ENCODE peak calls at places on chromosomes 5 and 9, in five cellular contexts. P, L, C, A and N are unnamed samples.

GRCh38 chr5:111726986-111727385 is 30.0 kb downstream of the NREP start:
- DNase-seq in P (no peak), L (no peak), C (no peak), A (no peak), N (no peak)

GRCh38 chr5:169139381-169140125 is 161.4 kb downstream of the SLIT3 start:
- DNase-seq in P (no peak), L (no peak), C (no peak), A (no peak), N (no peak)

GRCh38 chr5:151571270-151572173 is 19.6 kb downstream of the FAT2 start:
- DNase-seq in P (no peak), L (no peak), C (no peak), A (no peak), N (no peak)

GRCh38 chr9:93648836-93649235 is 72.5 kb downstream of the PHF2 start:
- DNase-seq in P (no peak), L (peak; percentile 45), C (no peak), A (peak; percentile 38), N (peak; percentile 53)

GRCh38 chr5:157324237-157324636 is 58.3 kb downstream of the CYFIP2 start:
- DNase-seq in P (no peak), L (no peak), C (no peak), A (no peak), N (no peak)

GRCh38 chr5:16690243-16690839 is 73.5 kb upstream of the RETREG1 start:
- DNase-seq in P (peak; percentile 66), L (no peak), C (no peak), A (no peak), N (no peak)

GRCh38 chr5:32805966-32806626 is 95.0 kb downstream of the NPR3 start:
- DNase-seq in P (no peak), L (no peak), C (no peak), A (no peak), N (no peak)

GRCh38 chr5:1484416-1485319 is 39.1 kb downstream of the LPCAT1 start:
- DNase-seq in P (no peak), L (no peak), C (no peak), A (no peak), N (no peak)

GRCh38 chr5:179275941-179276837 is 69.1 kb downstream of the ADAMTS2 start:
- DNase-seq in P (no peak), L (no peak), C (no peak), A (peak; percentile 93), N (peak; percentile 94)

GRCh38 chr9:129414377-129415021 is 206.4 kb downstream of the C9orf50 start:
- DNase-seq in P (peak; percentile 36), L (peak; percentile 87), C (peak; percentile 58), A (peak; percentile 68), N (peak; percentile 82)

GRCh38 chr9:129968690-129969485 is 74.1 kb downstream of the FNBP1 start:
- DNase-seq in P (no peak), L (no peak), C (no peak), A (no peak), N (peak; percentile 70)

GRCh38 chr5:57181151-57181550 is 7.3 kb downstream of the GPBP1 start:
- DNase-seq in P (no peak), L (no peak), C (peak; percentile 26), A (no peak), N (no peak)

GRCh38 chr9:17481565-17481964 is 97.3 kb upstream of the SH3GL2 start:
- DNase-seq in P (no peak), L (peak; percentile 41), C (no peak), A (no peak), N (no peak)

GRCh38 chr9:120652902-120653301 is 61.4 kb downstream of the MEGF9 start:
- DNase-seq in P (no peak), L (no peak), C (no peak), A (no peak), N (no peak)
- H3K4me1 ChIP-seq in P (no peaks in the 10 kb centered on the region), L (no peaks in the 10 kb centered on the region), C (no peaks in the 10 kb centered on the region), A (no peaks in the 10 kb centered on the region), N (no peaks in the 10 kb centered on the region)

DNA sequence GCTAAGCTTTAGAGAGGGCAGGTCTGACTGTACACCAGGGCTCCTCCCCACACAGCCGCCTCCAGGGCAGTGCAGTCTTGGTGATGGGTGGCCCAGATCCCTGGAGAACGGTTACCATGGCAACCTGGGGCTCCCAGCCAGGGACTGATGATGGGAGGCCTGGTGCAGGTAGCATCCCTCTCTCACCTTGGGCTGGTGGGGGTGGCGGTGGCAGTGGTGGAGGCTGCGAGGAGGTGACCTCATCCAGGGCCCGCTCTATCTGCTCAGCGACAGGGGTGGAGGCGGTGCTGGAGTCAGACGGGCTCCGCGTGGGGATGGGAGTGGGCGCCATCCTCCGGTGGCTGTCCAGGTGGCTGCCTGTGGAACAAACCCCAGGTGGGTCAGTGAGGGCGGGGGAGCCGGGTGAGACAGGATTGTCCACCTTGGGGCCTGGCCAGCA is 12.3 kb downstream of the PRR7 start:
- DNase-seq in P (no peak), L (no peak), C (no peak), A (peak; percentile 53), N (peak; percentile 73)
- H3K4me1 ChIP-seq in P (peaks cover 6% of the 10 kb centered on the region), L (peaks cover 29% of the 10 kb centered on the region), C (peaks cover 12% of the 10 kb centered on the region), A (peaks cover 15% of the 10 kb centered on the region), N (no peaks in the 10 kb centered on the region)

GRCh38 chr5:172857982-172858381 is 23.9 kb downstream of the ERGIC1 start:
- DNase-seq in P (no peak), L (no peak), C (no peak), A (no peak), N (no peak)

GRCh38 chr5:172859966-172860365 is 25.9 kb downstream of the ERGIC1 start:
- DNase-seq in P (no peak), L (no peak), C (no peak), A (no peak), N (no peak)

GRCh38 chr5:172860520-172861443 is 26.7 kb downstream of the ERGIC1 start:
- DNase-seq in P (no peak), L (peak; percentile 86), C (no peak), A (peak; percentile 97), N (peak; percentile 97)

GRCh38 chr5:172858511-172858989 is 24.5 kb downstream of the ERGIC1 start:
- DNase-seq in P (peak; percentile 14), L (no peak), C (no peak), A (no peak), N (no peak)

GRCh38 chr5:172858990-172859811 is 25.1 kb downstream of the ERGIC1 start:
- DNase-seq in P (peak; percentile 50), L (no peak), C (no peak), A (peak; percentile 89), N (peak; percentile 90)
- H3K4me1 ChIP-seq in P (peaks cover 15% of the 10 kb centered on the region), L (peaks cover 57% of the 10 kb centered on the region), C (peaks cover 8% of the 10 kb centered on the region), A (peaks cover 80% of the 10 kb centered on the region), N (peaks cover 83% of the 10 kb centered on the region)

DNA sequence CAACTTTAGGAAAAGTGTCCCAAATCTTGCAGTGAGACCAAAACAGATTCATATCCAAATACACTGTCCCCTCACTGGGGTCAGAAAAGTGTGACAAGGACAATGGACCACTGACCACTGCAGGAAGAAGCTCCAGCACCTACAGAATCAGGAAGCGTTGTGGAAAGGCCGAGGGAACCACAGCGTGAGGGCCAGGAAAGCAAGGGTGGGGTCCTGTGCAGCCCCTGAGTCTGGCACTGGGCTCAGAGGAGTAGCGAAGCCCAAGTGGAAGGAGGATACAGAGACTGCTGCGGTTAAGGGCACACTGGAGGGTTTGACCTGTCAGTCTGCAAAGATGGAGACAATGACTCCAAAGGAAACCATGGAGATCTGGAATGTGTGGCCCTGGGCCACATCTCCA is 36.9 kb downstream of the C5orf15 start:
- DNase-seq in P (no peak), L (peak; percentile 70), C (no peak), A (no peak), N (no peak)
- H3K4me1 ChIP-seq in P (no peaks in the 10 kb centered on the region), L (peaks cover 8% of the 10 kb centered on the region), C (peaks cover 18% of the 10 kb centered on the region), A (no peaks in the 10 kb centered on the region), N (no peaks in the 10 kb centered on the region)

DNA sequence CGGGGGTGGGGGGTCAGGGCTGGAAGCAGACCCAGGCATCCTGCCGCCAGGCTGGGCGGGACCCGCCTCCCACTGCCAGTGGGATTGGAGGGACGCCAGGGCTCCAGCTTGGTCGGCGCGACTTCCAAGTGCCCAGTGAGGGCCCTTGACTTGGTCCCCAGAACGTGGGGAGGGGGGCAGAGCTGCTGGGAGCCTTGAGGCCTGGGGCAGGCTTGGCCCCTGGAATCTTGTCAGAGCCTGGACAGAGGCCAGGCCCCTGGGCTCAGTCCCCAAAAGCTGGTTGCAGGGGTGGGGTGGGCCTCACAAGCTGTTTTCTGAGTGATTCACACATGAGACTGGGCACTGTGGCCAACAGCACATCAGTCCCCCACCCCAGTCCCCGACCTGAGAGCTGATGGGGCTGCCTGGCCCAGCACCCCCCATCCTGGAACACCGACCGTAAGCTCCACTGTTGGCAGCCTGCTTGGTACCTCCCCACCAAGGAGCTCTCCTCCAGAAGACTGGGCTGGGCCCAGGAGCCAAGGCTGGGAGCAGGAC is 528 bp downstream of the CLIC3 start:
- DNase-seq in P (no peak), L (no peak), C (no peak), A (no peak), N (no peak)
- H3K4me1 ChIP-seq in P (peaks cover 5% of the 10 kb centered on the region), L (peaks cover 56% of the 10 kb centered on the region), C (peaks cover 58% of the 10 kb centered on the region), A (peaks cover 10% of the 10 kb centered on the region), N (peaks cover 34% of the 10 kb centered on the region)

DNA sequence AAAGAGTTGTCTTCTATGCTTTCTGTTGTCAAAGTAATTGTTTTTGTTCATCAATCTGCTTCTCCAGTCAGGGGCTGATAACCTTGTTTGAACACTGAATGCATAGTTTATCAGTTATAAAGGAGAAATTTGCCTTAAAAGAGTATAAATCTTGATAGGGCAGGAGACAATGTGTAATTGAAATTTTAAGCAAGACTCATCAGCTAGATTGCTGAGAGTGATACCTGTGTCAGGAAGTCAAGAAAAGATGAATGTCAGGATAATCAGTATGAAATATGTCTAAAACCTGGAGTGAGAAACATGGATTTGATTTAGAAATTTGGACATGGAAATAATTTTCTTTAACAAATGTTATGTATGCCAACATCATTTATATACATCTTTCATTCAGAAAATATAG is 1258.1 kb downstream of the EFNA5 start:
- DNase-seq in P (no peak), L (no peak), C (no peak), A (no peak), N (no peak)
- H3K4me1 ChIP-seq in P (no peaks in the 10 kb centered on the region), L (no peaks in the 10 kb centered on the region), C (no peaks in the 10 kb centered on the region), A (no peaks in the 10 kb centered on the region), N (no peaks in the 10 kb centered on the region)

DNA sequence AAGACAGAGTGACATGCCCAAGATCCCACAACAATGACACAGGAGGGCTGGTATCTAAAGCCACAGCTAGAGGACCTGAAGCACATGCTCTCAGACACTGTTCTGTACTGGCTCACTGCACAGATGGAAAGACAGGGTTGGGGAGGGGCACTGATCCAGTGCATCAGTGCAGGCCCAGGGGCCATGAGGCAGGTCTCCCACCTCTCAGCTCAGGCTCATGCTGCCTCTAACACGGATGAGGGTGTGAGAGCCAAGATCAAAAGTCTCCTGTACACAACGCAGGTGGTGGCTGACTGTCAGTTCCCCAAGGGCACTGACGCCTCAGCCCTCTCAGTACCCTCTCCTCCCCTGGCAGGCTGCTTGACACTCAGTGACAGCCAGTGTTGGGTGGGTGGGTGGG is 10.9 kb downstream of the RAPGEF1 start:
- DNase-seq in P (peak; percentile 24), L (peak; percentile 88), C (peak; percentile 70), A (no peak), N (no peak)
- H3K4me1 ChIP-seq in P (peaks cover 18% of the 10 kb centered on the region), L (peaks cover 76% of the 10 kb centered on the region), C (peaks cover 90% of the 10 kb centered on the region), A (peaks cover 79% of the 10 kb centered on the region), N (peaks cover 67% of the 10 kb centered on the region)

GRCh38 chr5:143428155-143428554 is 24.7 kb upstream of the NR3C1 start:
- DNase-seq in P (no peak), L (no peak), C (no peak), A (no peak), N (no peak)

GRCh38 chr5:143426437-143426991 is 23.0 kb upstream of the NR3C1 start:
- DNase-seq in P (no peak), L (no peak), C (no peak), A (no peak), N (no peak)

GRCh38 chr5:143425835-143426234 is 22.3 kb upstream of the NR3C1 start:
- DNase-seq in P (no peak), L (no peak), C (no peak), A (no peak), N (no peak)

GRCh38 chr5:143428738-143429420 is 25.4 kb upstream of the NR3C1 start:
- DNase-seq in P (no peak), L (no peak), C (no peak), A (no peak), N (no peak)

GRCh38 chr5:143427122-143427735 is 23.7 kb upstream of the NR3C1 start:
- DNase-seq in P (no peak), L (no peak), C (no peak), A (no peak), N (no peak)
- H3K4me1 ChIP-seq in P (no peaks in the 10 kb centered on the region), L (peaks cover 7% of the 10 kb centered on the region), C (no peaks in the 10 kb centered on the region), A (no peaks in the 10 kb centered on the region), N (peaks cover 6% of the 10 kb centered on the region)